ENCODE peak calls at places on chromosomes 5 and 9, in five cellular contexts. R, Y, P, L and I are unnamed samples.

GRCh38 chr5:141609044-141609443 is 9.8 kb downstream of the DIAPH1 start:
- DNase-seq in R (no peak), Y (no peak), P (no peak), L (no peak), I (no peak)

GRCh38 chr5:109709225-109709624 is 19.5 kb downstream of the MAN2A1 start:
- DNase-seq in Y (no peak), P (peak), L (no peak), R (no peak), I (no peak)

GRCh38 chr5:45376463-45376862 is 319.7 kb downstream of the HCN1 start:
- DNase-seq in R (no peak), P (no peak), Y (no peak), L (no peak), I (no peak)

GRCh38 chr5:180197016-180197702 is 11.9 kb downstream of the RASGEF1C start:
- DNase-seq in R (no peak), P (no peak), L (no peak), Y (no peak), I (no peak)

GRCh38 chr9:29773676-29774075 is 2200.4 kb upstream of the C9orf72 start:
- DNase-seq in Y (no peak), R (no peak), L (no peak), P (no peak), I (no peak)

GRCh38 chr5:73215891-73216610 is 43.1 kb downstream of the TMEM174 start:
- DNase-seq in Y (peak), L (peak), P (peak), R (no peak), I (peak)

GRCh38 chr9:12996971-12997370 is 222.2 kb downstream of the LURAP1L start:
- DNase-seq in R (no peak), Y (no peak), L (no peak), P (no peak), I (no peak)

GRCh38 chr9:87763286-87763685 is 37.4 kb downstream of the CTSL start:
- DNase-seq in Y (no peak), R (no peak), L (no peak), P (no peak), I (no peak)

GRCh38 chr5:128264567-128264966 is 181.0 kb downstream of the SLC12A2 start:
- DNase-seq in Y (no peak), R (no peak), L (no peak), P (no peak), I (no peak)

GRCh38 chr5:132258102-132259060 is 885 bp downstream of the PDLIM4 start:
- DNase-seq in Y (no peak), R (no peak), L (peak), P (no peak), I (no peak)

GRCh38 chr9:89234186-89234585 is 55.6 kb upstream of the SHC3 start:
- DNase-seq in P (no peak), R (no peak), Y (no peak), L (no peak), I (no peak)

GRCh38 chr9:89236955-89237573 is 58.4 kb upstream of the SHC3 start:
- DNase-seq in Y (no peak), L (no peak), R (no peak), P (no peak), I (peak)

DNA sequence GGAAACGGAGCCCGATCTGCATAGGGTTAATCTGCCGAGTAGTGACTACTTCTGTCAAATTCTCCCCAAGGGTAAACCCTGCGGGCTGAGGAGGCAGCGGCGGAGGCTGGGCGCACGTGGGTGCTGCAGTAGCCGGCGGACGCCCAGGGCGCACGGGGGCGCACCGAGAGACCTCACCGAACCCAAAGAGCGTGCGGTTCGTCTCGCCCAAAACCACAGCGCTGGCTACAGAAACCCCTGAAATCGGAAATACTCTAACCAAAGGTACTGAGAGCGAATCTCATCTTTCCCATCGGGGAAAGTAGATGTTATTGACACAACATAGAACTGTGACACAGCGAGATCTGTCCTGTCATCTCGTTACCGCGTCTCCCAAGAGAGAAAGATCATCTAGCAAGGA is 56.0 kb upstream of the SHC3 start:
- DNase-seq in L (no peak), R (peak), Y (peak), P (no peak), I (peak)
- TF ChIP-seq ATF2 in L (no peak), R (no peak), Y (no peak), P (no peak), I (no peak)

GRCh38 chr9:132804576-132805295 is 73.3 kb downstream of the AK8 start:
- DNase-seq in Y (no peak), P (no peak), R (no peak), L (no peak), I (no peak)
- TF ChIP-seq ATF2 in Y (no peak), P (no peak), R (no peak), L (no peak), I (no peak)

GRCh38 chr5:76029739-76030138 is 53.4 kb upstream of the SV2C start:
- DNase-seq in R (no peak), Y (no peak), P (no peak), L (no peak), I (no peak)

GRCh38 chr5:76025790-76026189 is 57.4 kb upstream of the SV2C start:
- DNase-seq in P (no peak), L (no peak), Y (no peak), R (no peak), I (no peak)

GRCh38 chr5:76022611-76023010 is 60.6 kb upstream of the SV2C start:
- DNase-seq in P (no peak), Y (no peak), L (no peak), R (no peak), I (no peak)

GRCh38 chr5:76030343-76030742 is 52.8 kb upstream of the SV2C start:
- DNase-seq in P (no peak), L (no peak), R (no peak), Y (no peak), I (no peak)

GRCh38 chr5:76025069-76025468 is 58.1 kb upstream of the SV2C start:
- DNase-seq in L (no peak), Y (no peak), R (no peak), P (no peak), I (no peak)
- TF ChIP-seq ATF2 in L (no peak), Y (no peak), R (no peak), P (no peak), I (no peak)

GRCh38 chr9:92730897-92731296 is 33.7 kb downstream of the BICD2 start:
- DNase-seq in L (no peak), Y (no peak), R (no peak), P (no peak), I (peak)
- TF ChIP-seq ATF2 in L (no peak), Y (no peak), R (no peak), P (no peak), I (no peak)

GRCh38 chr9:110141118-110141797 is 66.7 kb downstream of the C9orf152 start:
- DNase-seq in L (no peak), P (no peak), Y (no peak), R (no peak), I (no peak)

GRCh38 chr9:110142253-110142652 is 65.7 kb downstream of the C9orf152 start:
- DNase-seq in L (no peak), Y (no peak), P (no peak), R (no peak), I (no peak)

GRCh38 chr9:110143969-110144545 is 63.9 kb downstream of the C9orf152 start:
- DNase-seq in L (no peak), R (no peak), P (no peak), Y (no peak), I (no peak)

GRCh38 chr9:110140276-110140675 is 67.7 kb downstream of the C9orf152 start:
- DNase-seq in P (no peak), R (no peak), L (no peak), Y (no peak), I (no peak)

GRCh38 chr9:110142868-110143866 is 64.8 kb downstream of the C9orf152 start:
- DNase-seq in Y (no peak), P (no peak), R (no peak), L (no peak), I (peak)
- TF ChIP-seq ATF2 in Y (no peak), P (no peak), R (peak), L (no peak), I (no peak)

DNA sequence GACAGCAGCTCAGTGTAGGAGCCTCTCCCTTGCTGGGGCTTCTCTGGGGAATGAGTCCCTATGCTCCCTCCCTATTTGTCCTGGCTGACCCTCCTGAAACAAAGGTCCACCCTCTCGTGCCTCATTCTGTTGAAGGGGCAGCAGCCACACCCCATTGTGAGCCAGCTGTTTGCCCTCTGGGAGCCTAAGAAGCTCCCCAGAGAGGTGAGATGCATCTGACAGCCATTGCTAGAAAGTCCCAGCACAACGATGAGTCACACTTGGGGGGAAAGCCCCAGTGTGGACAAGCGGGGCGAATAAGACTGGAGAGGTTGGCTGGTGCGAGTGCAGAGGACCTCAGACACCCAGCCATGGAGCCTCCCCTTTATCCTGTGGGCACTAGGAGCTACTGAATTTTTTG is 101.4 kb downstream of the PPARGC1B start:
- DNase-seq in L (no peak), Y (no peak), P (no peak), R (peak), I (no peak)
- TF ChIP-seq ATF2 in L (no peak), Y (no peak), P (no peak), R (no peak), I (no peak)

GRCh38 chr9:99266136-99267023 is 44.3 kb downstream of the SEC61B start:
- DNase-seq in L (peak), R (peak), Y (peak), P (peak), I (peak)

GRCh38 chr9:99259231-99259918 is 37.3 kb downstream of the SEC61B start:
- DNase-seq in P (no peak), Y (peak), R (no peak), L (peak), I (peak)

GRCh38 chr9:99262949-99263418 is 40.9 kb downstream of the SEC61B start:
- DNase-seq in R (peak), P (no peak), L (no peak), Y (no peak), I (no peak)

GRCh38 chr9:99261923-99262322 is 39.8 kb downstream of the SEC61B start:
- DNase-seq in R (no peak), Y (no peak), L (no peak), P (no peak), I (no peak)

GRCh38 chr9:99264070-99264469 is 42.0 kb downstream of the SEC61B start:
- DNase-seq in P (no peak), R (no peak), Y (peak), L (peak), I (peak)
- TF ChIP-seq ATF2 in P (no peak), R (no peak), Y (no peak), L (no peak), I (no peak)

GRCh38 chr9:96166981-96167380 is 135.0 kb downstream of the HSD17B3 start:
- DNase-seq in P (no peak), R (no peak), L (no peak), Y (no peak), I (no peak)
- TF ChIP-seq ATF2 in P (no peak), R (no peak), L (no peak), Y (no peak), I (no peak)

GRCh38 chr9:35422753-35423152 is 67.2 kb upstream of the RUSC2 start:
- DNase-seq in P (peak), L (no peak), Y (no peak), R (no peak), I (no peak)

GRCh38 chr9:35424356-35425352 is 65.3 kb upstream of the RUSC2 start:
- DNase-seq in R (no peak), Y (no peak), L (no peak), P (no peak), I (no peak)

GRCh38 chr9:35426627-35427026 is 63.3 kb upstream of the RUSC2 start:
- DNase-seq in Y (no peak), P (no peak), R (no peak), L (no peak), I (no peak)

GRCh38 chr9:35423499-35423898 is 66.4 kb upstream of the RUSC2 start:
- DNase-seq in Y (no peak), L (no peak), P (peak), R (no peak), I (no peak)
- TF ChIP-seq ATF2 in Y (no peak), L (no peak), P (peak), R (no peak), I (no peak)